ENCODE peak calls at places on chromosomes 6 and 20, in seven cellular contexts. X, L, J, P, V, K and A are unnamed samples.

GRCh38 chr6:158017621-158018369 is 36.1 kb downstream of the SYNJ2 start:
- DNase-seq in V (no peak), L (no peak), P (peak), J (no peak), X (no peak), K (no peak), A (no peak)

GRCh38 chr6:41053056-41053455 is at the start of gene APOBEC2:
- DNase-seq in J (no peak), V (no peak), P (no peak), X (no peak), K (no peak), L (no peak), A (no peak)

GRCh38 chr6:1596088-1596852 is 13.4 kb upstream of the FOXC1 start:
- DNase-seq in X (peak), P (peak), K (no peak), L (no peak), J (peak), V (peak), A (peak)

GRCh38 chr6:7559651-7560385 is 18.3 kb downstream of the DSP start:
- DNase-seq in L (no peak), P (no peak), J (no peak), V (no peak), K (no peak), X (no peak), A (no peak)

GRCh38 chr20:62737271-62737761 is 28.7 kb downstream of the NTSR1 start:
- DNase-seq in X (no peak), J (no peak), P (peak), V (no peak), K (no peak), L (no peak), A (peak)

GRCh38 chr20:10679269-10679668 is 5.5 kb upstream of the JAG1 start:
- DNase-seq in X (peak), K (no peak), J (no peak), L (no peak), P (no peak), V (no peak), A (no peak)

GRCh38 chr6:39821014-39821738 is 29.0 kb downstream of the DAAM2 start:
- DNase-seq in L (no peak), V (no peak), X (peak), P (no peak), J (no peak), K (peak), A (no peak)

GRCh38 chr6:137736048-137736846 is 130.8 kb upstream of the TNFAIP3 start:
- DNase-seq in L (no peak), P (no peak), X (no peak), V (no peak), J (no peak), K (no peak), A (no peak)

GRCh38 chr20:38883081-38883980 is 42.9 kb upstream of the FAM83D start:
- DNase-seq in K (no peak), L (no peak), J (peak), P (no peak), X (peak), V (peak), A (peak)

GRCh38 chr6:149079911-149080501 is 237.5 kb upstream of the TAB2 start:
- DNase-seq in J (no peak), V (no peak), L (no peak), X (peak), P (peak), K (peak), A (no peak)

GRCh38 chr6:116971959-116972358 is 94.9 kb downstream of the RFX6 start:
- DNase-seq in L (peak), X (peak), J (peak), P (no peak), V (peak), K (peak), A (no peak)

GRCh38 chr6:81166770-81167169 is 585.7 kb downstream of the TENT5A start:
- DNase-seq in P (no peak), L (no peak), X (peak), J (no peak), K (peak), V (no peak), A (no peak)

GRCh38 chr20:37230200-37230599 is 31.4 kb downstream of the GHRH start:
- DNase-seq in P (no peak), X (no peak), L (no peak), J (no peak), V (no peak), K (no peak), A (no peak)

GRCh38 chr6:37025621-37026466 is 20.4 kb downstream of the FGD2 start:
- DNase-seq in X (no peak), L (no peak), K (no peak), P (no peak), J (no peak), V (no peak), A (no peak)

GRCh38 chr6:158795516-158795915 is 23.7 kb downstream of the EZR start:
- DNase-seq in P (no peak), X (no peak), J (no peak), K (no peak), L (no peak), V (no peak), A (no peak)

GRCh38 chr6:115896538-115897129 is 164.1 kb downstream of the FRK start:
- DNase-seq in X (peak), V (peak), J (peak), L (peak), P (no peak), K (peak), A (no peak)

GRCh38 chr6:22112490-22112889 is 184.3 kb downstream of the PRL start:
- DNase-seq in V (no peak), K (no peak), J (no peak), P (no peak), X (no peak), L (no peak), A (no peak)

GRCh38 chr6:39610229-39610628 is 115.0 kb downstream of the KIF6 start:
- DNase-seq in J (no peak), X (no peak), K (no peak), V (peak), L (no peak), P (no peak), A (no peak)

GRCh38 chr6:37680668-37681067 is 17.0 kb downstream of the MDGA1 start:
- DNase-seq in L (no peak), J (peak), V (peak), K (no peak), X (no peak), P (peak), A (no peak)

GRCh38 chr6:168088161-168089106 is 9.4 kb upstream of the FRMD1 start:
- DNase-seq in J (peak), L (peak), V (peak), X (no peak), K (no peak), P (no peak), A (peak)

GRCh38 chr20:31835977-31836852 is 9.2 kb downstream of the FOXS1 start:
- DNase-seq in V (peak), P (peak), L (no peak), J (no peak), K (peak), X (peak), A (peak)

GRCh38 chr6:56669041-56669440 is 26.4 kb upstream of the DST start:
- DNase-seq in X (no peak), P (no peak), K (no peak), L (no peak), J (no peak), V (no peak), A (no peak)

GRCh38 chr6:28207244-28208179 is 17.6 kb upstream of the ZSCAN9 start:
- DNase-seq in K (peak), L (peak), X (peak), J (no peak), P (no peak), V (no peak), A (no peak)

GRCh38 chr20:44701116-44701865 is 13.9 kb upstream of the CCN5 start:
- DNase-seq in V (no peak), J (peak), P (peak), K (peak), L (no peak), X (peak), A (no peak)

GRCh38 chr6:4371207-4371921 is 236.0 kb upstream of the ECI2 start:
- DNase-seq in X (peak), K (no peak), P (no peak), V (no peak), J (no peak), L (no peak), A (peak)

GRCh38 chr6:152948150-152948768 is 34.6 kb downstream of the FBXO5 start:
- DNase-seq in P (no peak), L (peak), J (peak), X (peak), V (peak), K (peak), A (no peak)

GRCh38 chr20:24781061-24781980 is 167.7 kb upstream of the CST7 start:
- DNase-seq in X (peak), J (peak), K (peak), P (peak), V (peak), L (no peak), A (peak)

GRCh38 chr6:28488916-28489365 is 26.7 kb downstream of the GPX6 start:
- DNase-seq in X (peak), L (peak), J (no peak), K (peak), V (no peak), P (no peak), A (no peak)

GRCh38 chr6:122276637-122277036 is 122.8 kb upstream of the HSF2 start:
- DNase-seq in J (no peak), V (no peak), L (no peak), K (no peak), X (no peak), P (no peak), A (no peak)

GRCh38 chr6:143536461-143536865 is 24.9 kb upstream of the FUCA2 start:
- DNase-seq in J (peak), V (no peak), L (peak), P (peak), X (peak), K (peak), A (peak)

GRCh38 chr6:70133246-70133645 is 169.6 kb downstream of the COL9A1 start:
- DNase-seq in V (no peak), J (no peak), K (no peak), L (no peak), P (no peak), X (no peak), A (no peak)

GRCh38 chr6:97215157-97215769 is 67.8 kb downstream of the MMS22L start:
- DNase-seq in J (no peak), P (no peak), L (peak), X (peak), K (peak), V (peak), A (no peak)

GRCh38 chr20:63686492-63687321 is 9.7 kb upstream of the TNFRSF6B start:
- DNase-seq in X (peak), K (peak), V (peak), P (peak), J (no peak), L (no peak), A (peak)

GRCh38 chr20:49595811-49596545 is 28.0 kb upstream of the PTGIS start:
- DNase-seq in V (no peak), K (peak), J (no peak), X (peak), L (no peak), P (peak), A (no peak)

GRCh38 chr20:25242231-25242630 is 5.7 kb upstream of the PYGB start:
- DNase-seq in J (no peak), P (no peak), V (no peak), K (no peak), L (no peak), X (no peak), A (peak)

GRCh38 chr6:143059616-143060353 is 904 bp upstream of the AIG1 start:
- DNase-seq in P (no peak), J (peak), X (peak), K (peak), L (no peak), V (no peak), A (no peak)

GRCh38 chr6:95578106-95578410 is 723 bp downstream of the MANEA start:
- DNase-seq in K (no peak), X (peak), J (peak), P (no peak), V (peak), L (no peak), A (no peak)

GRCh38 chr6:136249336-136249735 is 775 bp downstream of the MTFR2 start:
- DNase-seq in J (no peak), X (peak), P (no peak), L (no peak), V (no peak), K (peak), A (no peak)